ENCODE peak calls at places on chromosome 17, in nine cellular contexts. One of them, this sample, is unnamed.

GRCh38 chr17:7797976-7798375 is 36.0 kb upstream of the KDM6B start:
- DNase-seq in gastrocnemius medialis: no peak
- DNase-seq in activated T-cell treated with anti-CD3 and anti-CD28 coated beads for 24 hours: no peak
- DNase-seq in psoas muscle: no peak
- DNase-seq in NCI-H1694 treated with DMSO at 0.1 percent for 48 hours: no peak
- DNase-seq in activated gamma-delta T cell treated with anti-CD3 and anti-CD28 coated beads, Interleukin-2, amount 50 U/mL, for 16 hours: no peak
- DNase-seq in T-helper 22 cell: no peak
- DNase-seq in naive B cell: no peak
- DNase-seq in naive thymus-derived CD8-positive, alpha-beta T cell: no peak
- DNase-seq in this sample: no peak

GRCh38 chr17:57856792-57857620 is 7.2 kb upstream of the MRPS23 start:
- DNase-seq in naive B cell: no peak
- DNase-seq in activated gamma-delta T cell treated with anti-CD3 and anti-CD28 coated beads, Interleukin-2, amount 50 U/mL, for 16 hours: no peak
- DNase-seq in NCI-H1694 treated with DMSO at 0.1 percent for 48 hours: no peak
- DNase-seq in T-helper 22 cell: no peak
- DNase-seq in gastrocnemius medialis: no peak
- DNase-seq in naive thymus-derived CD8-positive, alpha-beta T cell: no peak
- DNase-seq in activated T-cell treated with anti-CD3 and anti-CD28 coated beads for 24 hours: no peak
- DNase-seq in psoas muscle: no peak
- DNase-seq in this sample: no peak

GRCh38 chr17:48577946-48578615 is at the start of gene HOXB4:
- DNase-seq in activated T-cell treated with anti-CD3 and anti-CD28 coated beads for 24 hours: peak
- DNase-seq in gastrocnemius medialis: peak
- DNase-seq in psoas muscle: peak
- DNase-seq in naive B cell: peak
- DNase-seq in activated gamma-delta T cell treated with anti-CD3 and anti-CD28 coated beads, Interleukin-2, amount 50 U/mL, for 16 hours: peak
- DNase-seq in NCI-H1694 treated with DMSO at 0.1 percent for 48 hours: peak
- DNase-seq in T-helper 22 cell: peak
- DNase-seq in naive thymus-derived CD8-positive, alpha-beta T cell: peak
- DNase-seq in this sample: no peak

GRCh38 chr17:39739020-39739884 is 1.5 kb downstream of the GRB7 start:
- DNase-seq in NCI-H1694 treated with DMSO at 0.1 percent for 48 hours: no peak
- DNase-seq in T-helper 22 cell: no peak
- DNase-seq in gastrocnemius medialis: no peak
- DNase-seq in naive B cell: no peak
- DNase-seq in activated gamma-delta T cell treated with anti-CD3 and anti-CD28 coated beads, Interleukin-2, amount 50 U/mL, for 16 hours: no peak
- DNase-seq in psoas muscle: peak
- DNase-seq in activated T-cell treated with anti-CD3 and anti-CD28 coated beads for 24 hours: no peak
- DNase-seq in naive thymus-derived CD8-positive, alpha-beta T cell: no peak
- DNase-seq in this sample: peak

GRCh38 chr17:16889088-16889465 is 82.8 kb downstream of the TNFRSF13B start:
- DNase-seq in naive B cell: no peak
- DNase-seq in activated gamma-delta T cell treated with anti-CD3 and anti-CD28 coated beads, Interleukin-2, amount 50 U/mL, for 16 hours: no peak
- DNase-seq in NCI-H1694 treated with DMSO at 0.1 percent for 48 hours: no peak
- DNase-seq in T-helper 22 cell: no peak
- DNase-seq in naive thymus-derived CD8-positive, alpha-beta T cell: no peak
- DNase-seq in psoas muscle: no peak
- DNase-seq in gastrocnemius medialis: no peak
- DNase-seq in activated T-cell treated with anti-CD3 and anti-CD28 coated beads for 24 hours: no peak
- DNase-seq in this sample: no peak

GRCh38 chr17:39393732-39394131 is 7.7 kb downstream of the FBXL20 start:
- DNase-seq in naive B cell: no peak
- DNase-seq in T-helper 22 cell: no peak
- DNase-seq in naive thymus-derived CD8-positive, alpha-beta T cell: no peak
- DNase-seq in psoas muscle: no peak
- DNase-seq in activated T-cell treated with anti-CD3 and anti-CD28 coated beads for 24 hours: no peak
- DNase-seq in NCI-H1694 treated with DMSO at 0.1 percent for 48 hours: peak
- DNase-seq in activated gamma-delta T cell treated with anti-CD3 and anti-CD28 coated beads, Interleukin-2, amount 50 U/mL, for 16 hours: no peak
- DNase-seq in gastrocnemius medialis: no peak
- DNase-seq in this sample: no peak

GRCh38 chr17:46159686-46160085 is 33.5 kb downstream of the KANSL1 start:
- DNase-seq in gastrocnemius medialis: no peak
- DNase-seq in T-helper 22 cell: no peak
- DNase-seq in NCI-H1694 treated with DMSO at 0.1 percent for 48 hours: no peak
- DNase-seq in naive B cell: no peak
- DNase-seq in naive thymus-derived CD8-positive, alpha-beta T cell: no peak
- DNase-seq in activated T-cell treated with anti-CD3 and anti-CD28 coated beads for 24 hours: no peak
- DNase-seq in activated gamma-delta T cell treated with anti-CD3 and anti-CD28 coated beads, Interleukin-2, amount 50 U/mL, for 16 hours: no peak
- DNase-seq in psoas muscle: no peak
- DNase-seq in this sample: no peak

GRCh38 chr17:76957600-76958464 is 89.6 kb downstream of the MGAT5B start:
- DNase-seq in activated T-cell treated with anti-CD3 and anti-CD28 coated beads for 24 hours: no peak
- DNase-seq in naive B cell: peak
- DNase-seq in naive thymus-derived CD8-positive, alpha-beta T cell: peak
- DNase-seq in activated gamma-delta T cell treated with anti-CD3 and anti-CD28 coated beads, Interleukin-2, amount 50 U/mL, for 16 hours: no peak
- DNase-seq in NCI-H1694 treated with DMSO at 0.1 percent for 48 hours: no peak
- DNase-seq in T-helper 22 cell: no peak
- DNase-seq in psoas muscle: no peak
- DNase-seq in gastrocnemius medialis: no peak
- DNase-seq in this sample: no peak

GRCh38 chr17:66423436-66423922 is 121.1 kb downstream of the PRKCA start:
- DNase-seq in psoas muscle: no peak
- DNase-seq in NCI-H1694 treated with DMSO at 0.1 percent for 48 hours: no peak
- DNase-seq in naive B cell: no peak
- DNase-seq in activated T-cell treated with anti-CD3 and anti-CD28 coated beads for 24 hours: no peak
- DNase-seq in T-helper 22 cell: no peak
- DNase-seq in activated gamma-delta T cell treated with anti-CD3 and anti-CD28 coated beads, Interleukin-2, amount 50 U/mL, for 16 hours: no peak
- DNase-seq in gastrocnemius medialis: no peak
- DNase-seq in naive thymus-derived CD8-positive, alpha-beta T cell: no peak
- DNase-seq in this sample: no peak

GRCh38 chr17:57889892-57890856 is 40.3 kb upstream of the MRPS23 start:
- DNase-seq in activated gamma-delta T cell treated with anti-CD3 and anti-CD28 coated beads, Interleukin-2, amount 50 U/mL, for 16 hours: no peak
- DNase-seq in gastrocnemius medialis: peak
- DNase-seq in NCI-H1694 treated with DMSO at 0.1 percent for 48 hours: no peak
- DNase-seq in activated T-cell treated with anti-CD3 and anti-CD28 coated beads for 24 hours: no peak
- DNase-seq in psoas muscle: peak
- DNase-seq in naive B cell: no peak
- DNase-seq in T-helper 22 cell: no peak
- DNase-seq in naive thymus-derived CD8-positive, alpha-beta T cell: no peak
- DNase-seq in this sample: peak

GRCh38 chr17:44417553-44417952 is 28.1 kb upstream of the ITGA2B start:
- DNase-seq in naive B cell: no peak
- DNase-seq in T-helper 22 cell: no peak
- DNase-seq in gastrocnemius medialis: peak
- DNase-seq in psoas muscle: no peak
- DNase-seq in NCI-H1694 treated with DMSO at 0.1 percent for 48 hours: no peak
- DNase-seq in activated T-cell treated with anti-CD3 and anti-CD28 coated beads for 24 hours: no peak
- DNase-seq in activated gamma-delta T cell treated with anti-CD3 and anti-CD28 coated beads, Interleukin-2, amount 50 U/mL, for 16 hours: no peak
- DNase-seq in naive thymus-derived CD8-positive, alpha-beta T cell: no peak
- DNase-seq in this sample: no peak

GRCh38 chr17:71412803-71413202 is 708.0 kb upstream of the SOX9 start:
- DNase-seq in gastrocnemius medialis: no peak
- DNase-seq in T-helper 22 cell: no peak
- DNase-seq in activated T-cell treated with anti-CD3 and anti-CD28 coated beads for 24 hours: no peak
- DNase-seq in NCI-H1694 treated with DMSO at 0.1 percent for 48 hours: no peak
- DNase-seq in naive thymus-derived CD8-positive, alpha-beta T cell: no peak
- DNase-seq in psoas muscle: no peak
- DNase-seq in naive B cell: no peak
- DNase-seq in activated gamma-delta T cell treated with anti-CD3 and anti-CD28 coated beads, Interleukin-2, amount 50 U/mL, for 16 hours: no peak
- DNase-seq in this sample: no peak

GRCh38 chr17:17763734-17764133 is 73.1 kb downstream of the SREBF1 start:
- DNase-seq in psoas muscle: no peak
- DNase-seq in naive B cell: no peak
- DNase-seq in NCI-H1694 treated with DMSO at 0.1 percent for 48 hours: no peak
- DNase-seq in T-helper 22 cell: no peak
- DNase-seq in naive thymus-derived CD8-positive, alpha-beta T cell: no peak
- DNase-seq in activated T-cell treated with anti-CD3 and anti-CD28 coated beads for 24 hours: no peak
- DNase-seq in activated gamma-delta T cell treated with anti-CD3 and anti-CD28 coated beads, Interleukin-2, amount 50 U/mL, for 16 hours: no peak
- DNase-seq in gastrocnemius medialis: no peak
- DNase-seq in this sample: peak

GRCh38 chr17:3659541-3660111 is 8.8 kb downstream of the TAX1BP3 start:
- DNase-seq in NCI-H1694 treated with DMSO at 0.1 percent for 48 hours: no peak
- DNase-seq in naive B cell: no peak
- DNase-seq in activated T-cell treated with anti-CD3 and anti-CD28 coated beads for 24 hours: no peak
- DNase-seq in activated gamma-delta T cell treated with anti-CD3 and anti-CD28 coated beads, Interleukin-2, amount 50 U/mL, for 16 hours: no peak
- DNase-seq in psoas muscle: peak
- DNase-seq in naive thymus-derived CD8-positive, alpha-beta T cell: no peak
- DNase-seq in gastrocnemius medialis: peak
- DNase-seq in T-helper 22 cell: no peak
- DNase-seq in this sample: no peak

GRCh38 chr17:31492880-31493655 is 101.6 kb downstream of the RAB11FIP4 start:
- DNase-seq in activated T-cell treated with anti-CD3 and anti-CD28 coated beads for 24 hours: peak
- DNase-seq in T-helper 22 cell: peak
- DNase-seq in gastrocnemius medialis: no peak
- DNase-seq in psoas muscle: peak
- DNase-seq in naive thymus-derived CD8-positive, alpha-beta T cell: peak
- DNase-seq in NCI-H1694 treated with DMSO at 0.1 percent for 48 hours: no peak
- DNase-seq in naive B cell: peak
- DNase-seq in activated gamma-delta T cell treated with anti-CD3 and anti-CD28 coated beads, Interleukin-2, amount 50 U/mL, for 16 hours: peak
- DNase-seq in this sample: no peak

GRCh38 chr17:2264023-2264860 is 39.3 kb downstream of the SMG6 start:
- DNase-seq in activated gamma-delta T cell treated with anti-CD3 and anti-CD28 coated beads, Interleukin-2, amount 50 U/mL, for 16 hours: no peak
- DNase-seq in activated T-cell treated with anti-CD3 and anti-CD28 coated beads for 24 hours: no peak
- DNase-seq in psoas muscle: no peak
- DNase-seq in T-helper 22 cell: no peak
- DNase-seq in naive thymus-derived CD8-positive, alpha-beta T cell: no peak
- DNase-seq in naive B cell: no peak
- DNase-seq in gastrocnemius medialis: no peak
- DNase-seq in NCI-H1694 treated with DMSO at 0.1 percent for 48 hours: no peak
- DNase-seq in this sample: no peak

GRCh38 chr17:36736201-36737156 is 135.1 kb downstream of the MRM1 start:
- DNase-seq in gastrocnemius medialis: no peak
- DNase-seq in NCI-H1694 treated with DMSO at 0.1 percent for 48 hours: no peak
- DNase-seq in activated T-cell treated with anti-CD3 and anti-CD28 coated beads for 24 hours: no peak
- DNase-seq in activated gamma-delta T cell treated with anti-CD3 and anti-CD28 coated beads, Interleukin-2, amount 50 U/mL, for 16 hours: no peak
- DNase-seq in naive thymus-derived CD8-positive, alpha-beta T cell: no peak
- DNase-seq in naive B cell: no peak
- DNase-seq in T-helper 22 cell: no peak
- DNase-seq in psoas muscle: no peak
- DNase-seq in this sample: no peak

GRCh38 chr17:82276951-82277350 is 3.5 kb upstream of the CSNK1D start:
- DNase-seq in activated T-cell treated with anti-CD3 and anti-CD28 coated beads for 24 hours: no peak
- DNase-seq in naive B cell: no peak
- DNase-seq in psoas muscle: no peak
- DNase-seq in T-helper 22 cell: no peak
- DNase-seq in activated gamma-delta T cell treated with anti-CD3 and anti-CD28 coated beads, Interleukin-2, amount 50 U/mL, for 16 hours: no peak
- DNase-seq in naive thymus-derived CD8-positive, alpha-beta T cell: no peak
- DNase-seq in NCI-H1694 treated with DMSO at 0.1 percent for 48 hours: no peak
- DNase-seq in gastrocnemius medialis: no peak
- DNase-seq in this sample: no peak

GRCh38 chr17:29158515-29159275 is 21.5 kb downstream of the MYO18A start:
- DNase-seq in gastrocnemius medialis: no peak
- DNase-seq in NCI-H1694 treated with DMSO at 0.1 percent for 48 hours: no peak
- DNase-seq in naive B cell: no peak
- DNase-seq in naive thymus-derived CD8-positive, alpha-beta T cell: no peak
- DNase-seq in psoas muscle: peak
- DNase-seq in activated gamma-delta T cell treated with anti-CD3 and anti-CD28 coated beads, Interleukin-2, amount 50 U/mL, for 16 hours: no peak
- DNase-seq in T-helper 22 cell: no peak
- DNase-seq in activated T-cell treated with anti-CD3 and anti-CD28 coated beads for 24 hours: no peak
- DNase-seq in this sample: peak

GRCh38 chr17:83199500-83200201 is 120.2 kb downstream of the METRNL start:
- DNase-seq in activated T-cell treated with anti-CD3 and anti-CD28 coated beads for 24 hours: peak
- DNase-seq in NCI-H1694 treated with DMSO at 0.1 percent for 48 hours: no peak
- DNase-seq in activated gamma-delta T cell treated with anti-CD3 and anti-CD28 coated beads, Interleukin-2, amount 50 U/mL, for 16 hours: peak
- DNase-seq in T-helper 22 cell: no peak
- DNase-seq in gastrocnemius medialis: peak
- DNase-seq in psoas muscle: peak
- DNase-seq in naive thymus-derived CD8-positive, alpha-beta T cell: peak
- DNase-seq in naive B cell: peak
- DNase-seq in this sample: no peak

GRCh38 chr17:7767425-7768021 is 50.0 kb downstream of the DNAH2 start:
- DNase-seq in gastrocnemius medialis: no peak
- DNase-seq in psoas muscle: no peak
- DNase-seq in naive B cell: no peak
- DNase-seq in naive thymus-derived CD8-positive, alpha-beta T cell: no peak
- DNase-seq in T-helper 22 cell: no peak
- DNase-seq in activated T-cell treated with anti-CD3 and anti-CD28 coated beads for 24 hours: no peak
- DNase-seq in NCI-H1694 treated with DMSO at 0.1 percent for 48 hours: peak
- DNase-seq in activated gamma-delta T cell treated with anti-CD3 and anti-CD28 coated beads, Interleukin-2, amount 50 U/mL, for 16 hours: no peak
- DNase-seq in this sample: peak

GRCh38 chr17:16872351-16872751 is 99.6 kb downstream of the TNFRSF13B start:
- DNase-seq in gastrocnemius medialis: no peak
- DNase-seq in T-helper 22 cell: no peak
- DNase-seq in NCI-H1694 treated with DMSO at 0.1 percent for 48 hours: no peak
- DNase-seq in activated gamma-delta T cell treated with anti-CD3 and anti-CD28 coated beads, Interleukin-2, amount 50 U/mL, for 16 hours: no peak
- DNase-seq in naive B cell: no peak
- DNase-seq in naive thymus-derived CD8-positive, alpha-beta T cell: no peak
- DNase-seq in activated T-cell treated with anti-CD3 and anti-CD28 coated beads for 24 hours: no peak
- DNase-seq in psoas muscle: no peak
- DNase-seq in this sample: no peak

GRCh38 chr17:74697477-74697876 is 15.2 kb downstream of the CD300LF start:
- DNase-seq in naive B cell: no peak
- DNase-seq in psoas muscle: no peak
- DNase-seq in naive thymus-derived CD8-positive, alpha-beta T cell: no peak
- DNase-seq in NCI-H1694 treated with DMSO at 0.1 percent for 48 hours: no peak
- DNase-seq in activated gamma-delta T cell treated with anti-CD3 and anti-CD28 coated beads, Interleukin-2, amount 50 U/mL, for 16 hours: no peak
- DNase-seq in gastrocnemius medialis: no peak
- DNase-seq in T-helper 22 cell: no peak
- DNase-seq in activated T-cell treated with anti-CD3 and anti-CD28 coated beads for 24 hours: no peak
- DNase-seq in this sample: no peak

GRCh38 chr17:15038656-15039055 is 226.5 kb downstream of the PMP22 start:
- DNase-seq in naive thymus-derived CD8-positive, alpha-beta T cell: no peak
- DNase-seq in naive B cell: no peak
- DNase-seq in NCI-H1694 treated with DMSO at 0.1 percent for 48 hours: no peak
- DNase-seq in T-helper 22 cell: no peak
- DNase-seq in activated gamma-delta T cell treated with anti-CD3 and anti-CD28 coated beads, Interleukin-2, amount 50 U/mL, for 16 hours: no peak
- DNase-seq in psoas muscle: no peak
- DNase-seq in activated T-cell treated with anti-CD3 and anti-CD28 coated beads for 24 hours: no peak
- DNase-seq in gastrocnemius medialis: no peak
- DNase-seq in this sample: no peak

GRCh38 chr17:61904094-61904710 is 23.6 kb downstream of the INTS2 start:
- DNase-seq in activated gamma-delta T cell treated with anti-CD3 and anti-CD28 coated beads, Interleukin-2, amount 50 U/mL, for 16 hours: no peak
- DNase-seq in activated T-cell treated with anti-CD3 and anti-CD28 coated beads for 24 hours: no peak
- DNase-seq in T-helper 22 cell: no peak
- DNase-seq in psoas muscle: no peak
- DNase-seq in NCI-H1694 treated with DMSO at 0.1 percent for 48 hours: no peak
- DNase-seq in naive thymus-derived CD8-positive, alpha-beta T cell: no peak
- DNase-seq in gastrocnemius medialis: no peak
- DNase-seq in naive B cell: peak
- DNase-seq in this sample: no peak

GRCh38 chr17:83050651-83051422 is 28.6 kb upstream of the METRNL start:
- DNase-seq in T-helper 22 cell: no peak
- DNase-seq in psoas muscle: no peak
- DNase-seq in NCI-H1694 treated with DMSO at 0.1 percent for 48 hours: no peak
- DNase-seq in naive thymus-derived CD8-positive, alpha-beta T cell: no peak
- DNase-seq in activated T-cell treated with anti-CD3 and anti-CD28 coated beads for 24 hours: no peak
- DNase-seq in activated gamma-delta T cell treated with anti-CD3 and anti-CD28 coated beads, Interleukin-2, amount 50 U/mL, for 16 hours: no peak
- DNase-seq in naive B cell: no peak
- DNase-seq in gastrocnemius medialis: no peak
- DNase-seq in this sample: no peak

GRCh38 chr17:77690271-77691161 is 268.0 kb upstream of the TNRC6C start:
- DNase-seq in activated gamma-delta T cell treated with anti-CD3 and anti-CD28 coated beads, Interleukin-2, amount 50 U/mL, for 16 hours: no peak
- DNase-seq in psoas muscle: peak
- DNase-seq in naive thymus-derived CD8-positive, alpha-beta T cell: peak
- DNase-seq in T-helper 22 cell: no peak
- DNase-seq in NCI-H1694 treated with DMSO at 0.1 percent for 48 hours: no peak
- DNase-seq in activated T-cell treated with anti-CD3 and anti-CD28 coated beads for 24 hours: no peak
- DNase-seq in gastrocnemius medialis: no peak
- DNase-seq in naive B cell: no peak
- DNase-seq in this sample: no peak

GRCh38 chr17:38443356-38444026 is 15.2 kb downstream of the ARHGAP23 start:
- DNase-seq in activated gamma-delta T cell treated with anti-CD3 and anti-CD28 coated beads, Interleukin-2, amount 50 U/mL, for 16 hours: no peak
- DNase-seq in psoas muscle: no peak
- DNase-seq in naive thymus-derived CD8-positive, alpha-beta T cell: no peak
- DNase-seq in T-helper 22 cell: no peak
- DNase-seq in NCI-H1694 treated with DMSO at 0.1 percent for 48 hours: no peak
- DNase-seq in activated T-cell treated with anti-CD3 and anti-CD28 coated beads for 24 hours: no peak
- DNase-seq in naive B cell: no peak
- DNase-seq in gastrocnemius medialis: no peak
- DNase-seq in this sample: no peak

GRCh38 chr17:9251273-9251672 is 230.0 kb downstream of the NTN1 start:
- DNase-seq in naive thymus-derived CD8-positive, alpha-beta T cell: no peak
- DNase-seq in naive B cell: no peak
- DNase-seq in NCI-H1694 treated with DMSO at 0.1 percent for 48 hours: no peak
- DNase-seq in activated T-cell treated with anti-CD3 and anti-CD28 coated beads for 24 hours: no peak
- DNase-seq in psoas muscle: no peak
- DNase-seq in T-helper 22 cell: no peak
- DNase-seq in gastrocnemius medialis: no peak
- DNase-seq in activated gamma-delta T cell treated with anti-CD3 and anti-CD28 coated beads, Interleukin-2, amount 50 U/mL, for 16 hours: no peak
- DNase-seq in this sample: no peak

GRCh38 chr17:47929218-47930000 is 12.0 kb upstream of the PNPO start:
- DNase-seq in naive thymus-derived CD8-positive, alpha-beta T cell: no peak
- DNase-seq in NCI-H1694 treated with DMSO at 0.1 percent for 48 hours: no peak
- DNase-seq in activated gamma-delta T cell treated with anti-CD3 and anti-CD28 coated beads, Interleukin-2, amount 50 U/mL, for 16 hours: no peak
- DNase-seq in naive B cell: no peak
- DNase-seq in psoas muscle: peak
- DNase-seq in gastrocnemius medialis: no peak
- DNase-seq in T-helper 22 cell: no peak
- DNase-seq in activated T-cell treated with anti-CD3 and anti-CD28 coated beads for 24 hours: no peak
- DNase-seq in this sample: no peak

This sample was measured in cerebellum.